ENCODE peak calls at places on chromosomes 3 and 15, in ten cellular contexts. H, R, P, C, A, Q, G, V, E and Z are unnamed samples.

GRCh38 chr15:77826006-77826695 is 193.4 kb upstream of the LINGO1 start:
- DNase-seq in Q (no peak), E (no peak), A (no peak), R (no peak), C (no peak), P (no peak), G (no peak), V (no peak), H (no peak), Z (no peak)

GRCh38 chr3:105368575-105369500 is 2.1 kb downstream of the ALCAM start:
- DNase-seq in R (peak), V (peak), H (peak), G (peak), A (peak), Q (peak), P (peak), E (peak), C (peak), Z (peak)

GRCh38 chr3:1195922-1196321 is 103.1 kb downstream of the CNTN6 start:
- DNase-seq in G (no peak), P (no peak), C (no peak), A (no peak), Q (no peak), R (no peak), H (no peak), E (peak), V (no peak), Z (no peak)

GRCh38 chr3:22594990-22595389 is 608.1 kb upstream of the UBE2E2 start:
- DNase-seq in P (no peak), H (no peak), E (no peak), Q (no peak), G (no peak), A (no peak), R (no peak), C (no peak), V (peak), Z (no peak)

GRCh38 chr3:160860346-160860745 is 104.3 kb downstream of the PPM1L start:
- DNase-seq in H (no peak), G (no peak), A (peak), Q (peak), C (no peak), P (no peak), V (no peak), E (no peak), R (no peak), Z (no peak)

GRCh38 chr3:194485876-194486539 is 794 bp downstream of the ATP13A3 start:
- DNase-seq in R (no peak), E (no peak), P (peak), V (no peak), G (peak), C (peak), A (peak), H (no peak), Q (no peak), Z (peak)

GRCh38 chr3:136195258-136196063 is 674 bp downstream of the MSL2 start:
- DNase-seq in A (peak), H (peak), E (peak), C (peak), R (peak), Q (peak), G (no peak), P (peak), V (no peak), Z (peak)

GRCh38 chr3:127074900-127075360 is 92.0 kb downstream of the PLXNA1 start:
- DNase-seq in A (no peak), P (no peak), E (peak), V (peak), G (no peak), Q (no peak), R (peak), C (no peak), H (no peak), Z (no peak)

GRCh38 chr15:25172691-25173090 is 217.9 kb downstream of the SNRPN start:
- DNase-seq in E (no peak), H (no peak), C (no peak), P (no peak), V (no peak), G (no peak), R (no peak), A (no peak), Q (no peak), Z (no peak)